ENCODE peak calls at places on chromosomes 13 and 19, in nine cellular contexts. C is Peyer's patch, R is AG09309, Q is COLO829, S is pulmonary artery endothelial cell, N is ELR, I is body of pancreas, B is upper lobe of right lung, F is immature natural killer cell. U is an unnamed sample.
A peak's percentile ranks its signal among the peaks of the same experiment; 100 is the strongest.

GRCh38 chr19:5903502-5904301 is at the start of gene NDUFA11:
- DNase-seq in C (peak; percentile 99), R (no peak), Q (peak; percentile 93), S (peak; percentile 80), N (peak; percentile 96), I (peak; percentile 100), B (peak; percentile 99), F (peak; percentile 97), U (no peak)

GRCh38 chr13:35990196-35990595 is 141.0 kb downstream of the DCLK1 start:
- DNase-seq in C (no peak), R (no peak), Q (no peak), S (no peak), N (no peak), I (no peak), B (no peak), F (no peak), U (no peak)

GRCh38 chr13:97259787-97260641 is 37.9 kb downstream of the MBNL2 start:
- DNase-seq in C (no peak), R (no peak), Q (no peak), S (peak; percentile 74), N (peak; percentile 74), I (no peak), B (no peak), F (no peak), U (no peak)

GRCh38 chr13:20716951-20717350 is 13.5 kb downstream of the IL17D start:
- DNase-seq in C (no peak), R (no peak), Q (no peak), S (no peak), N (no peak), I (no peak), B (no peak), F (no peak), U (no peak)

GRCh38 chr13:50197705-50198104 is 182.5 kb downstream of the KCNRG start:
- DNase-seq in C (no peak), R (no peak), Q (no peak), S (no peak), N (no peak), I (no peak), B (no peak), F (no peak), U (peak; percentile 36)

GRCh38 chr19:11506101-11506555 is 489 bp upstream of the ZNF653 start:
- DNase-seq in C (no peak), R (no peak), Q (no peak), S (no peak), N (no peak), I (no peak), B (no peak), F (no peak), U (no peak)

GRCh38 chr13:46551410-46552301 is 1.3 kb upstream of the LRCH1 start:
- DNase-seq in C (peak; percentile 87), R (no peak), Q (peak; percentile 66), S (peak; percentile 30), N (peak; percentile 83), I (peak; percentile 87), B (peak; percentile 89), F (peak; percentile 53), U (no peak)

GRCh38 chr19:16594681-16595091 is 22.5 kb upstream of the SLC35E1 start:
- DNase-seq in C (no peak), R (no peak), Q (no peak), S (no peak), N (no peak), I (no peak), B (no peak), F (peak; percentile 74), U (no peak)

GRCh38 chr19:32041681-32042292 is 303.6 kb upstream of the ZNF507 start:
- DNase-seq in C (peak; percentile 64), R (no peak), Q (peak; percentile 53), S (no peak), N (peak; percentile 7), I (peak; percentile 51), B (peak; percentile 74), F (no peak), U (no peak)

GRCh38 chr13:66532146-66532545 is 698.0 kb downstream of the PCDH9 start:
- DNase-seq in C (no peak), R (no peak), Q (no peak), S (no peak), N (peak; percentile 74), I (no peak), B (no peak), F (no peak), U (no peak)

GRCh38 chr19:12847159-12848139 is 9.1 kb downstream of the MAST1 start:
- DNase-seq in C (peak; percentile 90), R (peak; percentile 17), Q (peak; percentile 74), S (no peak), N (peak; percentile 90), I (peak; percentile 92), B (peak; percentile 93), F (peak; percentile 80), U (no peak)

GRCh38 chr19:13859361-13859880 is 17.5 kb upstream of the NANOS3 start:
- DNase-seq in C (no peak), R (no peak), Q (no peak), S (no peak), N (peak; percentile 67), I (no peak), B (no peak), F (no peak), U (no peak)

U was measured in skeletal muscle cell.